ENCODE peak calls at places on chromosomes 13 and 19, in nine cellular contexts. One of them, this sample, is unnamed.

GRCh38 chr19:33410915-33411401 is 37.4 kb downstream of the CEBPG start:
- DNase-seq in astrocyte of the spinal cord: no peak
- DNase-seq in neuronal stem cell: no peak
- DNase-seq in sigmoid colon: no peak
- DNase-seq in glutamatergic neuron: no peak
- DNase-seq in lower leg skin: no peak
- DNase-seq in Daoy: no peak
- DNase-seq in NCI-H69: peak
- DNase-seq in activated naive CD8-positive, alpha-beta T cell treated with anti-CD3 and anti-CD28 coated beads, Interleukin-2, amount 50 U/mL, for 24 hours: no peak
- DNase-seq in this sample: no peak

GRCh38 chr19:33376931-33377557 is 3.5 kb downstream of the CEBPG start:
- DNase-seq in astrocyte of the spinal cord: no peak
- DNase-seq in neuronal stem cell: no peak
- DNase-seq in sigmoid colon: peak
- DNase-seq in glutamatergic neuron: no peak
- DNase-seq in lower leg skin: peak
- DNase-seq in Daoy: no peak
- DNase-seq in NCI-H69: no peak
- DNase-seq in activated naive CD8-positive, alpha-beta T cell treated with anti-CD3 and anti-CD28 coated beads, Interleukin-2, amount 50 U/mL, for 24 hours: no peak
- DNase-seq in this sample: no peak

GRCh38 chr19:42985588-42985987 is 40.7 kb downstream of the PSG11 start:
- DNase-seq in astrocyte of the spinal cord: no peak
- DNase-seq in neuronal stem cell: no peak
- DNase-seq in sigmoid colon: no peak
- DNase-seq in glutamatergic neuron: no peak
- DNase-seq in lower leg skin: no peak
- DNase-seq in Daoy: no peak
- DNase-seq in NCI-H69: no peak
- DNase-seq in activated naive CD8-positive, alpha-beta T cell treated with anti-CD3 and anti-CD28 coated beads, Interleukin-2, amount 50 U/mL, for 24 hours: no peak
- DNase-seq in this sample: no peak

GRCh38 chr19:30649934-30650614 is 277.9 kb downstream of the ZNF536 start:
- DNase-seq in astrocyte of the spinal cord: peak
- DNase-seq in neuronal stem cell: peak
- DNase-seq in sigmoid colon: no peak
- DNase-seq in glutamatergic neuron: peak
- DNase-seq in lower leg skin: peak
- DNase-seq in Daoy: peak
- DNase-seq in NCI-H69: peak
- DNase-seq in activated naive CD8-positive, alpha-beta T cell treated with anti-CD3 and anti-CD28 coated beads, Interleukin-2, amount 50 U/mL, for 24 hours: peak
- DNase-seq in this sample: peak

GRCh38 chr13:75324413-75324940 is 157.5 kb downstream of the TBC1D4 start:
- DNase-seq in astrocyte of the spinal cord: no peak
- DNase-seq in neuronal stem cell: no peak
- DNase-seq in sigmoid colon: no peak
- DNase-seq in glutamatergic neuron: no peak
- DNase-seq in lower leg skin: no peak
- DNase-seq in Daoy: no peak
- DNase-seq in NCI-H69: no peak
- DNase-seq in activated naive CD8-positive, alpha-beta T cell treated with anti-CD3 and anti-CD28 coated beads, Interleukin-2, amount 50 U/mL, for 24 hours: no peak
- DNase-seq in this sample: no peak

GRCh38 chr13:111659236-111659635 is 338.8 kb downstream of the TEX29 start:
- DNase-seq in astrocyte of the spinal cord: no peak
- DNase-seq in neuronal stem cell: no peak
- DNase-seq in sigmoid colon: no peak
- DNase-seq in glutamatergic neuron: no peak
- DNase-seq in lower leg skin: peak
- DNase-seq in Daoy: no peak
- DNase-seq in NCI-H69: no peak
- DNase-seq in activated naive CD8-positive, alpha-beta T cell treated with anti-CD3 and anti-CD28 coated beads, Interleukin-2, amount 50 U/mL, for 24 hours: no peak
- DNase-seq in this sample: no peak

GRCh38 chr13:64272681-64273080 is 2857.0 kb upstream of the PCDH20 start:
- DNase-seq in astrocyte of the spinal cord: peak
- DNase-seq in neuronal stem cell: no peak
- DNase-seq in sigmoid colon: no peak
- DNase-seq in glutamatergic neuron: no peak
- DNase-seq in lower leg skin: no peak
- DNase-seq in Daoy: no peak
- DNase-seq in NCI-H69: no peak
- DNase-seq in activated naive CD8-positive, alpha-beta T cell treated with anti-CD3 and anti-CD28 coated beads, Interleukin-2, amount 50 U/mL, for 24 hours: no peak
- DNase-seq in this sample: no peak

GRCh38 chr13:75312884-75313520 is 169.0 kb downstream of the TBC1D4 start:
- DNase-seq in astrocyte of the spinal cord: no peak
- DNase-seq in neuronal stem cell: no peak
- DNase-seq in sigmoid colon: no peak
- DNase-seq in glutamatergic neuron: no peak
- DNase-seq in lower leg skin: no peak
- DNase-seq in Daoy: no peak
- DNase-seq in NCI-H69: no peak
- DNase-seq in activated naive CD8-positive, alpha-beta T cell treated with anti-CD3 and anti-CD28 coated beads, Interleukin-2, amount 50 U/mL, for 24 hours: peak
- DNase-seq in this sample: no peak

GRCh38 chr13:106263801-106264200 is 271.7 kb downstream of the EFNB2 start:
- DNase-seq in astrocyte of the spinal cord: no peak
- DNase-seq in neuronal stem cell: no peak
- DNase-seq in sigmoid colon: no peak
- DNase-seq in glutamatergic neuron: no peak
- DNase-seq in lower leg skin: no peak
- DNase-seq in Daoy: no peak
- DNase-seq in NCI-H69: no peak
- DNase-seq in activated naive CD8-positive, alpha-beta T cell treated with anti-CD3 and anti-CD28 coated beads, Interleukin-2, amount 50 U/mL, for 24 hours: no peak
- DNase-seq in this sample: no peak

GRCh38 chr19:40257096-40257517 is 28.0 kb downstream of the AKT2 start:
- DNase-seq in astrocyte of the spinal cord: no peak
- DNase-seq in neuronal stem cell: no peak
- DNase-seq in sigmoid colon: no peak
- DNase-seq in glutamatergic neuron: no peak
- DNase-seq in lower leg skin: no peak
- DNase-seq in Daoy: no peak
- DNase-seq in NCI-H69: peak
- DNase-seq in activated naive CD8-positive, alpha-beta T cell treated with anti-CD3 and anti-CD28 coated beads, Interleukin-2, amount 50 U/mL, for 24 hours: no peak
- DNase-seq in this sample: no peak

GRCh38 chr13:107069107-107069776 is 501.3 kb upstream of the ARGLU1 start:
- DNase-seq in astrocyte of the spinal cord: no peak
- DNase-seq in neuronal stem cell: no peak
- DNase-seq in sigmoid colon: no peak
- DNase-seq in glutamatergic neuron: no peak
- DNase-seq in lower leg skin: no peak
- DNase-seq in Daoy: peak
- DNase-seq in NCI-H69: no peak
- DNase-seq in activated naive CD8-positive, alpha-beta T cell treated with anti-CD3 and anti-CD28 coated beads, Interleukin-2, amount 50 U/mL, for 24 hours: no peak
- DNase-seq in this sample: peak

GRCh38 chr19:10036601-10037071 is 23.4 kb downstream of the RDH8 start:
- DNase-seq in astrocyte of the spinal cord: no peak
- DNase-seq in neuronal stem cell: no peak
- DNase-seq in sigmoid colon: no peak
- DNase-seq in glutamatergic neuron: no peak
- DNase-seq in lower leg skin: no peak
- DNase-seq in Daoy: no peak
- DNase-seq in NCI-H69: no peak
- DNase-seq in activated naive CD8-positive, alpha-beta T cell treated with anti-CD3 and anti-CD28 coated beads, Interleukin-2, amount 50 U/mL, for 24 hours: no peak
- DNase-seq in this sample: no peak

GRCh38 chr19:2251577-2252480 is 2.7 kb downstream of the AMH start:
- DNase-seq in astrocyte of the spinal cord: no peak
- DNase-seq in neuronal stem cell: no peak
- DNase-seq in sigmoid colon: no peak
- DNase-seq in glutamatergic neuron: no peak
- DNase-seq in lower leg skin: no peak
- DNase-seq in Daoy: peak
- DNase-seq in NCI-H69: no peak
- DNase-seq in activated naive CD8-positive, alpha-beta T cell treated with anti-CD3 and anti-CD28 coated beads, Interleukin-2, amount 50 U/mL, for 24 hours: peak
- DNase-seq in this sample: peak

GRCh38 chr13:59755647-59756290 is 408.0 kb downstream of the DIAPH3 start:
- DNase-seq in astrocyte of the spinal cord: no peak
- DNase-seq in neuronal stem cell: no peak
- DNase-seq in sigmoid colon: no peak
- DNase-seq in glutamatergic neuron: no peak
- DNase-seq in lower leg skin: no peak
- DNase-seq in Daoy: peak
- DNase-seq in NCI-H69: peak
- DNase-seq in activated naive CD8-positive, alpha-beta T cell treated with anti-CD3 and anti-CD28 coated beads, Interleukin-2, amount 50 U/mL, for 24 hours: no peak
- DNase-seq in this sample: no peak

GRCh38 chr19:11265177-11265784 is 3.0 kb upstream of the DOCK6 start:
- DNase-seq in astrocyte of the spinal cord: no peak
- DNase-seq in neuronal stem cell: no peak
- DNase-seq in sigmoid colon: no peak
- DNase-seq in glutamatergic neuron: no peak
- DNase-seq in lower leg skin: no peak
- DNase-seq in Daoy: no peak
- DNase-seq in NCI-H69: no peak
- DNase-seq in activated naive CD8-positive, alpha-beta T cell treated with anti-CD3 and anti-CD28 coated beads, Interleukin-2, amount 50 U/mL, for 24 hours: no peak
- DNase-seq in this sample: no peak

GRCh38 chr19:50870417-50871089 is 2.7 kb upstream of the KLK2 start:
- DNase-seq in astrocyte of the spinal cord: no peak
- DNase-seq in neuronal stem cell: no peak
- DNase-seq in sigmoid colon: peak
- DNase-seq in glutamatergic neuron: no peak
- DNase-seq in lower leg skin: no peak
- DNase-seq in Daoy: peak
- DNase-seq in NCI-H69: peak
- DNase-seq in activated naive CD8-positive, alpha-beta T cell treated with anti-CD3 and anti-CD28 coated beads, Interleukin-2, amount 50 U/mL, for 24 hours: peak
- DNase-seq in this sample: peak

GRCh38 chr13:113122571-113123225 is at the start of gene F10:
- DNase-seq in astrocyte of the spinal cord: peak
- DNase-seq in neuronal stem cell: no peak
- DNase-seq in sigmoid colon: no peak
- DNase-seq in glutamatergic neuron: peak
- DNase-seq in lower leg skin: peak
- DNase-seq in Daoy: peak
- DNase-seq in NCI-H69: no peak
- DNase-seq in activated naive CD8-positive, alpha-beta T cell treated with anti-CD3 and anti-CD28 coated beads, Interleukin-2, amount 50 U/mL, for 24 hours: no peak
- DNase-seq in this sample: peak

GRCh38 chr19:3570619-3571018 is 2.1 kb upstream of the HMG20B start:
- DNase-seq in astrocyte of the spinal cord: no peak
- DNase-seq in neuronal stem cell: no peak
- DNase-seq in sigmoid colon: no peak
- DNase-seq in glutamatergic neuron: no peak
- DNase-seq in lower leg skin: no peak
- DNase-seq in Daoy: no peak
- DNase-seq in NCI-H69: peak
- DNase-seq in activated naive CD8-positive, alpha-beta T cell treated with anti-CD3 and anti-CD28 coated beads, Interleukin-2, amount 50 U/mL, for 24 hours: no peak
- DNase-seq in this sample: no peak

GRCh38 chr13:75173457-75174356 is 308.3 kb downstream of the TBC1D4 start:
- DNase-seq in astrocyte of the spinal cord: no peak
- DNase-seq in neuronal stem cell: no peak
- DNase-seq in sigmoid colon: no peak
- DNase-seq in glutamatergic neuron: no peak
- DNase-seq in lower leg skin: no peak
- DNase-seq in Daoy: no peak
- DNase-seq in NCI-H69: peak
- DNase-seq in activated naive CD8-positive, alpha-beta T cell treated with anti-CD3 and anti-CD28 coated beads, Interleukin-2, amount 50 U/mL, for 24 hours: no peak
- DNase-seq in this sample: no peak

GRCh38 chr19:18776736-18777135 is 14.4 kb downstream of the COMP start:
- DNase-seq in astrocyte of the spinal cord: no peak
- DNase-seq in neuronal stem cell: no peak
- DNase-seq in sigmoid colon: no peak
- DNase-seq in glutamatergic neuron: no peak
- DNase-seq in lower leg skin: no peak
- DNase-seq in Daoy: peak
- DNase-seq in NCI-H69: no peak
- DNase-seq in activated naive CD8-positive, alpha-beta T cell treated with anti-CD3 and anti-CD28 coated beads, Interleukin-2, amount 50 U/mL, for 24 hours: no peak
- DNase-seq in this sample: no peak

GRCh38 chr19:2355168-2356035 is 4.7 kb upstream of the TMPRSS9 start:
- DNase-seq in astrocyte of the spinal cord: peak
- DNase-seq in neuronal stem cell: no peak
- DNase-seq in sigmoid colon: no peak
- DNase-seq in glutamatergic neuron: no peak
- DNase-seq in lower leg skin: no peak
- DNase-seq in Daoy: peak
- DNase-seq in NCI-H69: no peak
- DNase-seq in activated naive CD8-positive, alpha-beta T cell treated with anti-CD3 and anti-CD28 coated beads, Interleukin-2, amount 50 U/mL, for 24 hours: no peak
- DNase-seq in this sample: no peak

GRCh38 chr13:73602295-73602694 is 531.9 kb downstream of the KLF12 start:
- DNase-seq in astrocyte of the spinal cord: peak
- DNase-seq in neuronal stem cell: no peak
- DNase-seq in sigmoid colon: no peak
- DNase-seq in glutamatergic neuron: no peak
- DNase-seq in lower leg skin: no peak
- DNase-seq in Daoy: peak
- DNase-seq in NCI-H69: no peak
- DNase-seq in activated naive CD8-positive, alpha-beta T cell treated with anti-CD3 and anti-CD28 coated beads, Interleukin-2, amount 50 U/mL, for 24 hours: no peak
- DNase-seq in this sample: no peak

GRCh38 chr13:42392706-42393572 is 121.0 kb downstream of the AKAP11 start:
- DNase-seq in astrocyte of the spinal cord: peak
- DNase-seq in neuronal stem cell: no peak
- DNase-seq in sigmoid colon: no peak
- DNase-seq in glutamatergic neuron: no peak
- DNase-seq in lower leg skin: no peak
- DNase-seq in Daoy: no peak
- DNase-seq in NCI-H69: no peak
- DNase-seq in activated naive CD8-positive, alpha-beta T cell treated with anti-CD3 and anti-CD28 coated beads, Interleukin-2, amount 50 U/mL, for 24 hours: no peak
- DNase-seq in this sample: no peak

GRCh38 chr19:1469936-1470863 is 8.8 kb downstream of the C19orf25 start:
- DNase-seq in astrocyte of the spinal cord: no peak
- DNase-seq in neuronal stem cell: peak
- DNase-seq in sigmoid colon: no peak
- DNase-seq in glutamatergic neuron: peak
- DNase-seq in lower leg skin: no peak
- DNase-seq in Daoy: no peak
- DNase-seq in NCI-H69: peak
- DNase-seq in activated naive CD8-positive, alpha-beta T cell treated with anti-CD3 and anti-CD28 coated beads, Interleukin-2, amount 50 U/mL, for 24 hours: peak
- DNase-seq in this sample: no peak

GRCh38 chr19:10727599-10728250 is 9.8 kb downstream of the DNM2 start:
- DNase-seq in astrocyte of the spinal cord: no peak
- DNase-seq in neuronal stem cell: no peak
- DNase-seq in sigmoid colon: no peak
- DNase-seq in glutamatergic neuron: no peak
- DNase-seq in lower leg skin: no peak
- DNase-seq in Daoy: no peak
- DNase-seq in NCI-H69: peak
- DNase-seq in activated naive CD8-positive, alpha-beta T cell treated with anti-CD3 and anti-CD28 coated beads, Interleukin-2, amount 50 U/mL, for 24 hours: no peak
- DNase-seq in this sample: no peak

GRCh38 chr13:26605845-26606244 is 48.4 kb downstream of the WASF3 start:
- DNase-seq in astrocyte of the spinal cord: no peak
- DNase-seq in neuronal stem cell: no peak
- DNase-seq in sigmoid colon: no peak
- DNase-seq in glutamatergic neuron: no peak
- DNase-seq in lower leg skin: no peak
- DNase-seq in Daoy: no peak
- DNase-seq in NCI-H69: peak
- DNase-seq in activated naive CD8-positive, alpha-beta T cell treated with anti-CD3 and anti-CD28 coated beads, Interleukin-2, amount 50 U/mL, for 24 hours: no peak
- DNase-seq in this sample: no peak

GRCh38 chr19:55592391-55593090 is 6.8 kb downstream of the FIZ1 start:
- DNase-seq in astrocyte of the spinal cord: no peak
- DNase-seq in neuronal stem cell: no peak
- DNase-seq in sigmoid colon: no peak
- DNase-seq in glutamatergic neuron: no peak
- DNase-seq in lower leg skin: no peak
- DNase-seq in Daoy: no peak
- DNase-seq in NCI-H69: no peak
- DNase-seq in activated naive CD8-positive, alpha-beta T cell treated with anti-CD3 and anti-CD28 coated beads, Interleukin-2, amount 50 U/mL, for 24 hours: no peak
- DNase-seq in this sample: no peak

GRCh38 chr19:8585057-8585893 is 8.0 kb upstream of the MYO1F start:
- DNase-seq in astrocyte of the spinal cord: no peak
- DNase-seq in neuronal stem cell: no peak
- DNase-seq in sigmoid colon: no peak
- DNase-seq in glutamatergic neuron: no peak
- DNase-seq in lower leg skin: no peak
- DNase-seq in Daoy: no peak
- DNase-seq in NCI-H69: no peak
- DNase-seq in activated naive CD8-positive, alpha-beta T cell treated with anti-CD3 and anti-CD28 coated beads, Interleukin-2, amount 50 U/mL, for 24 hours: no peak
- DNase-seq in this sample: no peak

GRCh38 chr19:28066161-28066560 is 1146.8 kb downstream of the UQCRFS1 start:
- DNase-seq in astrocyte of the spinal cord: no peak
- DNase-seq in neuronal stem cell: no peak
- DNase-seq in sigmoid colon: no peak
- DNase-seq in glutamatergic neuron: no peak
- DNase-seq in lower leg skin: no peak
- DNase-seq in Daoy: no peak
- DNase-seq in NCI-H69: no peak
- DNase-seq in activated naive CD8-positive, alpha-beta T cell treated with anti-CD3 and anti-CD28 coated beads, Interleukin-2, amount 50 U/mL, for 24 hours: no peak
- DNase-seq in this sample: no peak

GRCh38 chr13:82370306-82370705 is 1512.0 kb downstream of the SLITRK1 start:
- DNase-seq in astrocyte of the spinal cord: no peak
- DNase-seq in neuronal stem cell: no peak
- DNase-seq in sigmoid colon: no peak
- DNase-seq in glutamatergic neuron: no peak
- DNase-seq in lower leg skin: no peak
- DNase-seq in Daoy: no peak
- DNase-seq in NCI-H69: no peak
- DNase-seq in activated naive CD8-positive, alpha-beta T cell treated with anti-CD3 and anti-CD28 coated beads, Interleukin-2, amount 50 U/mL, for 24 hours: no peak
- DNase-seq in this sample: no peak

GRCh38 chr19:57171551-57172081 is 4.3 kb upstream of the DUXA start:
- DNase-seq in astrocyte of the spinal cord: peak
- DNase-seq in neuronal stem cell: peak
- DNase-seq in sigmoid colon: peak
- DNase-seq in glutamatergic neuron: peak
- DNase-seq in lower leg skin: no peak
- DNase-seq in Daoy: peak
- DNase-seq in NCI-H69: peak
- DNase-seq in activated naive CD8-positive, alpha-beta T cell treated with anti-CD3 and anti-CD28 coated beads, Interleukin-2, amount 50 U/mL, for 24 hours: no peak
- DNase-seq in this sample: peak

This sample was measured in SK-N-SH.